ENCODE peak calls at places on chromosome 11, in four cellular contexts. O, S, F and U are unnamed samples.

GRCh38 chr11:69295995-69296889 is 2.3 kb downstream of the MYEOV start:
- DNase-seq in S (no peak), F (peak; percentile 80), O (peak; percentile 53), U (no peak)

GRCh38 chr11:62144641-62145255 is 20.9 kb downstream of the INCENP start:
- DNase-seq in S (no peak), F (no peak), O (no peak), U (no peak)

GRCh38 chr11:71080239-71081097 is 171.9 kb downstream of the SHANK2 start:
- DNase-seq in F (peak; percentile 76), O (peak; percentile 82), S (peak; percentile 79), U (peak; percentile 95)

GRCh38 chr11:45176996-45177395 is 30.6 kb downstream of the PRDM11 start:
- DNase-seq in O (no peak), F (no peak), S (no peak), U (no peak)

GRCh38 chr11:1693327-1694063 is 3.5 kb upstream of the KRTAP5-6 start:
- DNase-seq in S (peak; percentile 59), O (peak; percentile 72), F (peak; percentile 50), U (peak; percentile 79)

GRCh38 chr11:95443386-95443785 is 212.4 kb upstream of the SESN3 start:
- DNase-seq in F (peak; percentile 5), O (peak; percentile 47), S (no peak), U (no peak)

GRCh38 chr11:19691815-19692214 is 20.8 kb upstream of the NAV2 start:
- DNase-seq in O (no peak), S (no peak), F (no peak), U (no peak)

GRCh38 chr11:57812634-57813033 is 51.0 kb downstream of the CTNND1 start:
- DNase-seq in O (no peak), F (no peak), S (no peak), U (no peak)

GRCh38 chr11:34161812-34162506 is 56.5 kb downstream of the NAT10 start:
- DNase-seq in F (no peak), S (no peak), O (peak; percentile 61), U (no peak)

GRCh38 chr11:61174275-61174674 is 13.0 kb upstream of the VPS37C start:
- DNase-seq in F (no peak), O (no peak), S (no peak), U (no peak)

GRCh38 chr11:44454686-44455085 is 110.8 kb upstream of the CD82 start:
- DNase-seq in S (no peak), O (no peak), F (no peak), U (no peak)

DNA sequence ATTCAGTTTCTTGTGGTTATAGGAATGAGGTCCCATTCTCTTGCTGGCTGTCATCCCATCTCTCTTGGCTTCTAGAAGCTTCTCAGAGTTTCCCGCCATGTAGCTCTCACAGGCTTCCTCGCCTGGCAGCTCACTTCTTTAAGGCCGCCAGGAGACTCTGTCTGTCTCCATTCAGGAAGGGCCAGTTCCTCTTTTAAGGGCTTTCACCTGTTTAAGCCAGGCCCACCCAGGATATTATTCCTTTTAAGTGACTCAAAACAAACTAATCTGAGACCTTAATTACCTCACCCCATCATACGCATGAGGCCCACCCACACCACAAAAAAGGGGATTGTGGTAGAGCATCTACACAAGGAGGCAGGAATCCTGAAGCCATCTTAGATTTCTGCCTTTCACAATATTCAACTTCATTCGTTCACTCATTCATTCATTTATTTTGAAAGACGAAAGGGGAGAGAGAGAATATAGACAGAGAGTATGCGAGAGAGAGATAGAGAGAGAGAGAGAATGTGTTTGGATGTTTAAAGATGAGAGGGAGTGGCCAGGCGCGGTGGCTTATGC is 42.3 kb upstream of the NECTIN1 start:
- DNase-seq in S (no peak), O (no peak), F (no peak), U (no peak)
- H4K20me1 ChIP-seq in S (no peaks in the 10 kb centered on the region), O (peaks cover 7% of the 10 kb centered on the region), F (peaks cover 5% of the 10 kb centered on the region), U (no peaks in the 10 kb centered on the region)

GRCh38 chr11:132253469-132254264 is 883.3 kb downstream of the NTM start:
- DNase-seq in S (no peak), F (no peak), O (no peak), U (no peak)

GRCh38 chr11:132258865-132259264 is 888.5 kb downstream of the NTM start:
- DNase-seq in O (no peak), F (no peak), S (no peak), U (no peak)

GRCh38 chr11:132257861-132258260 is 887.4 kb downstream of the NTM start:
- DNase-seq in O (no peak), S (no peak), F (no peak), U (no peak)

GRCh38 chr11:132260636-132261035 is 890.2 kb downstream of the NTM start:
- DNase-seq in O (no peak), F (no peak), S (no peak), U (no peak)

DNA sequence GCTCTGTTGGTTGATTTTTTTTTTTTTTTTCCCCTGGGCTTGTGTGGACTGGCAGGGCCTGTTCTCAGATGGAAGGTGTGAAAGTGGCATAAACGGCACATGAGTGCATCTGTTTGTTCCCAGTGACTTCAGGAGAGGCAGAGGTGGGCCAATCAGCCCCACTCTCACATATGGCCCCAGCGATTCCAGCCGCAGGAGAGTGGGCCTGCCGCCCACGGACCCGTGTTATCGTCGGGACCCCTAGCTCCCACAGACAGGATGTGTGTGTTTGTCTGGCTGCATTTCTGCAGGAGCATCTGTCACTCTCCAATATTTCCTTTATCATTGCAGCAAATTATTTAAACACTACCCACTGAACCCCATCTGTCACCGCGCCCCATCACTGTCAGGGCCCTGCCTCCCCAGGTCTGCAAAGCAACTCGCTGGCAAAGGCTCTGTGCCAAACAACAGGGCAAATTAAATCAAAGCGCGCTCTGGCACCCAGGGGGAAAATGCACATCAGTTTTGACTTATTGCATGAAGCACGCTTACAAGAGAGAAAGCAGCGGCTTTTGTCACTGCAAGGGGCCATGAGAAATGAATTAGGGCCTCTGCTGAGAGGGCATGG is 886.3 kb downstream of the NTM start:
- DNase-seq in O (no peak), S (no peak), F (no peak), U (no peak)
- TF ChIP-seq REST in O (no peak), S (no peak), F (no peak), U (no peak)

GRCh38 chr11:31419669-31420068 is 50.0 kb downstream of the DNAJC24 start:
- DNase-seq in F (no peak), S (no peak), O (no peak), U (no peak)
- H3K4me2 ChIP-seq in F (no peak overlapping the region), S (no peak overlapping the region), O (no peak overlapping the region), U (peak overlapping the region; percentile 39)

GRCh38 chr11:3133456-3134217 is 31.5 kb downstream of the OSBPL5 start:
- DNase-seq in S (no peak), F (no peak), O (no peak), U (no peak)
- H4K20me1 ChIP-seq in S (no peaks in the 10 kb centered on the region), F (no peaks in the 10 kb centered on the region), O (peaks cover 16% of the 10 kb centered on the region), U (no peaks in the 10 kb centered on the region)

GRCh38 chr11:66616379-66617147 is at the start of gene RBM14:
- DNase-seq in S (peak; percentile 98), O (peak; percentile 100), F (peak; percentile 99), U (peak; percentile 99)
- TF ChIP-seq REST in S (no peak), O (no peak), F (no peak), U (no peak)

DNA sequence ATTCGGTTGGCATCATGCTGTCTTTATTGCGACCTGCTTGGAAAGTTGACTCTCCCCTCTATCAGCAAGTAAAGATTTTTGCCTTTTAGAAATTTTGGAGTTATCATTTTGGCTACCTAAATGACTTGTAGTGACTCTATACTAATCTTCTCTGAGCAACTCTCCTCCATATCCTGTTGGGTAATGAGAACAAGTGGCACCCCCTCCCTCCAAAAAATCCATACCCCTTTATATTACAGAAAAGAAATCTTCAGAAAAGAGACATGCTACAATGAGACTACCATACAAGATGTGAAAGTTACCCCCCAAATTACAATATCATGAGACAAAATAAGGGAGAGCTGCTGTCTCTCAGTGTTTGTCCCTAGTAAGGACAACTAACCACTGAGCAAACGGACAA is 1.2 kb downstream of the JAML start:
- DNase-seq in S (no peak), O (no peak), F (no peak), U (no peak)
- H3K4me2 ChIP-seq in S (no peak overlapping the region), O (no peak overlapping the region), F (no peak overlapping the region), U (no peak overlapping the region)

GRCh38 chr11:607020-607780 is 8.6 kb downstream of the IRF7 start:
- DNase-seq in O (no peak), S (no peak), F (no peak), U (no peak)

GRCh38 chr11:610146-610801 is 5.5 kb downstream of the IRF7 start:
- DNase-seq in S (no peak), F (no peak), O (no peak), U (no peak)

GRCh38 chr11:607971-608659 is 7.6 kb downstream of the IRF7 start:
- DNase-seq in S (no peak), O (no peak), F (no peak), U (no peak)

GRCh38 chr11:609355-609811 is 6.4 kb downstream of the IRF7 start:
- DNase-seq in O (no peak), S (no peak), F (no peak), U (no peak)

DNA sequence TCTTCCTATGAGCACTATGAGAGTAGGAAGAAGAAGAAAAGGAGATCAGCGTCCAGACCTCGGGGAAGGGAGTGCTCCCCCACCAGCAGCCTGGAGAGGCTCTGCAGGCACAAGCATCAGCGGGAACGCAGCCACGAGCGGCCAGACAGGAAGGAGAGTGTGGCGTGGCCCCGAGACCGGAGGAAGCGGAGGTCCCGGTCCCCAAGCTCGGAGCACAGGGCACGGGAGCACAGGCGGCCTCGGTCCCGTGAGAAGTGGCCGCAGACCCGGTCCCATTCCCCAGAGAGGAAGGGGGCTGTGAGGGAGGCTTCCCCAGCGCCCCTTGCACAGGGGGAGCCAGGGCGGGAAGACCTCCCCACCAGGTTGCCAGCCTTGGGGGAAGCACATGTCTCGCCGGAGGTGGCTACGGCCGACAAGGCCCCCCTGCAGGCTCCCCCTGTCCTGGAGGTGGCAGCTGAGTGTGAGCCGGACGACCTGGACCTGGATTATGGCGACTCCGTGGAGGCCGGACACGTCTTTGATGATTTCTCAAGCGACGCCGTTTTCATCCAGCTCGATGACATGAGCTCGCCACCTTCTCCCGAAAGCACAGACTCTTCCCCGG is 6.9 kb downstream of the IRF7 start:
- DNase-seq in F (no peak), O (no peak), S (no peak), U (no peak)
- H4K20me1 ChIP-seq in F (peaks cover 6% of the 10 kb centered on the region), O (peaks cover 17% of the 10 kb centered on the region), S (peaks cover 10% of the 10 kb centered on the region), U (peaks cover 13% of the 10 kb centered on the region)

DNA sequence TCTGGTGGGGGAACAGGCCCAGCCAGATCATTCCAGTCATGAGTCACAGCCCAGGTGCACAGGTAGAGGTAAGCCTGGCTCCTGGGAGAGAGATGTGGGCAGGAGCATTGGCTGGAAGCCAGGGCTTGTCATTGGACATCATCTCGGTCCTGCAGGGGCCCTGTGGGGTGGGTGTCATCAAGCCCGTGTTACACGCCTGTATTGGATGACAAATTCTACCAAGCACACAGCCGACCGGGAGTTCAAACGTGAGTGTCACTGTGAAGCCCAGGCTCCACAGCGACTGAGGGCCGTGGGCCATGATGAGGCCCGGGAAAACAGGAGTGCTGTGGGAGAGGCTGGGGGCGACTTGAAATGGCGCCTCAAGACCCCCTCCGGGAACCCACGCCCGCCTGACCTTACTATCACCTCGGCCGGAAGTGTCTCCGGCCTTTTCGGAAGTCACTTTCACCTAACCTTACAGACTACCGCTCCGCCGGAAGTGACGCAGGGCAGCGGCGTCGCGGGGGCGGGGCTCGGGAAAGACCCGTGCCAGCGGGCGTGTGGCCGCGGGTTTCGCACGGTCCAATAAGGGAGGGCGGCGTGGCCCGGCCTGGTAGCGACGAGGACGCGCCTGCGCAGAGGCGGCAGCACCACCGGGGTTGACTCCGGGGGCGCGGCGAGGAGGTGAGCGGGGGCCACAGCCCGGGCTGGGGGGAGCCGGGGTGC is at the start of gene FKBP2:
- DNase-seq in O (peak; percentile 98), F (peak; percentile 93), S (peak; percentile 91), U (peak; percentile 98)
- TF ChIP-seq REST in O (peak; percentile 71), F (no peak), S (no peak), U (no peak)